ENCODE peak calls at places on chromosomes 16 and 17, in four cellular contexts. X is T-helper 1 cell; M is CD4-positive, CD25-positive, alpha-beta regulatory T cell; R is naive thymus-derived CD8-positive, alpha-beta T cell. H is an unnamed sample.

GRCh38 chr17:83194189-83194565 is 114.8 kb downstream of the METRNL start:
- DNase-seq in X (no peak), M (no peak), R (no peak), H (no peak)

GRCh38 chr16:65756163-65756562 is 610.3 kb upstream of the CDH5 start:
- DNase-seq in X (no peak), M (no peak), R (no peak), H (no peak)

GRCh38 chr17:80991645-80992076 is at the start of gene CHMP6:
- DNase-seq in X (peak; percentile 39), M (peak; percentile 83), R (peak; percentile 82), H (peak; percentile 63)

GRCh38 chr17:60300949-60301348 is 91.0 kb downstream of the USP32 start:
- DNase-seq in X (no peak), M (no peak), R (no peak), H (no peak)

GRCh38 chr16:1164382-1164781 is 11.5 kb downstream of the CACNA1H start:
- DNase-seq in X (no peak), M (no peak), R (no peak), H (no peak)

GRCh38 chr16:471353-472198 is 46.1 kb downstream of the RAB11FIP3 start:
- DNase-seq in X (no peak), M (no peak), R (no peak), H (no peak)

GRCh38 chr17:35238817-35239216 is 4.1 kb upstream of the SLFN5 start:
- DNase-seq in X (no peak), M (peak; percentile 41), R (no peak), H (no peak)

GRCh38 chr17:65504141-65504540 is 57.3 kb downstream of the AXIN2 start:
- DNase-seq in X (no peak), M (no peak), R (no peak), H (no peak)

GRCh38 chr17:27453466-27453865 is 2.8 kb upstream of the KSR1 start:
- DNase-seq in X (no peak), M (no peak), R (no peak), H (no peak)

GRCh38 chr16:14368399-14368798 is 261.7 kb downstream of the PARN start:
- DNase-seq in X (no peak), M (no peak), R (no peak), H (no peak)

GRCh38 chr16:58041628-58041955 is 16.0 kb downstream of the MMP15 start:
- DNase-seq in X (no peak), M (no peak), R (no peak), H (no peak)

GRCh38 chr17:69853533-69854262 is 221.3 kb upstream of the KCNJ16 start:
- DNase-seq in X (no peak), M (no peak), R (no peak), H (no peak)